ENCODE peak calls at places on chromosomes 12 and 14, in five cellular contexts. T is endothelial cell, Z is HTR-8/SVneo, C is right cardiac atrium, M is glutamatergic neuron. F is an unnamed sample.

GRCh38 chr14:73245401-73246325 is 8.4 kb downstream of the PAPLN start:
- DNase-seq in M (no peak), C (peak; percentile 88), Z (peak; percentile 84), T (no peak), F (peak; percentile 75)

GRCh38 chr12:4355843-4356327 is 23.6 kb downstream of the FGF23 start:
- DNase-seq in C (no peak), Z (no peak), T (peak; percentile 70), M (peak; percentile 81), F (no peak)

GRCh38 chr12:56688129-56688845 is at the start of gene PTGES3:
- DNase-seq in Z (peak; percentile 96), M (peak; percentile 99), C (peak; percentile 99), T (peak; percentile 98), F (peak; percentile 95)

GRCh38 chr14:76876076-76876475 is 49.9 kb downstream of the LRRC74A start:
- DNase-seq in M (peak; percentile 76), C (peak; percentile 70), T (peak; percentile 74), Z (peak; percentile 95), F (peak; percentile 77)

GRCh38 chr12:98341732-98342131 is 173.7 kb upstream of the TMPO start:
- DNase-seq in M (no peak), Z (no peak), T (no peak), C (no peak), F (no peak)

GRCh38 chr12:75820848-75821578 is 210.6 kb downstream of the PHLDA1 start:
- DNase-seq in M (no peak), Z (no peak), C (peak; percentile 47), T (no peak), F (no peak)

GRCh38 chr12:114952573-114953196 is 268.7 kb upstream of the TBX3 start:
- DNase-seq in T (no peak), M (no peak), C (peak; percentile 53), Z (no peak), F (no peak)

GRCh38 chr12:94841171-94841570 is 162.3 kb downstream of the NDUFA12 start:
- DNase-seq in C (no peak), T (no peak), Z (no peak), M (no peak), F (no peak)

GRCh38 chr12:53754633-53755261 is 3.0 kb upstream of the CISTR start:
- DNase-seq in T (no peak), Z (no peak), C (no peak), M (no peak), F (no peak)

GRCh38 chr12:119631930-119632678 is 35.8 kb upstream of the PRKAB1 start:
- DNase-seq in T (no peak), C (no peak), Z (no peak), M (no peak), F (no peak)

F was measured in GM13977.